ENCODE peak calls at places on chromosomes 13 and 19, in ten cellular contexts. One of them, this sample, is unnamed.
A peak's percentile ranks its signal among the peaks of the same experiment; 100 is the strongest.

GRCh38 chr13:42048625-42049453 is at the start of gene DGKH:
- DNase-seq in Karpas-422: peak; percentile 77
- DNase-seq in heart left ventricle: peak; percentile 88
- DNase-seq in pancreas: peak; percentile 79
- DNase-seq in aorta: peak; percentile 94
- DNase-seq in stomach: peak; percentile 85
- DNase-seq in psoas muscle: peak; percentile 84
- DNase-seq in A549: peak; percentile 70
- DNase-seq in iPS DF 6.9: no peak
- DNase-seq in upper lobe of right lung: peak; percentile 92
- DNase-seq in this sample: peak; percentile 93

GRCh38 chr13:28719656-28720055 is 886 bp upstream of the SLC46A3 start:
- DNase-seq in Karpas-422: no peak
- DNase-seq in heart left ventricle: no peak
- DNase-seq in pancreas: no peak
- DNase-seq in aorta: no peak
- DNase-seq in stomach: no peak
- DNase-seq in psoas muscle: no peak
- DNase-seq in A549: no peak
- DNase-seq in iPS DF 6.9: no peak
- DNase-seq in upper lobe of right lung: no peak
- DNase-seq in this sample: no peak

GRCh38 chr19:38031423-38031770 is 124.4 kb downstream of the SIPA1L3 start:
- DNase-seq in Karpas-422: no peak
- DNase-seq in heart left ventricle: no peak
- DNase-seq in pancreas: no peak
- DNase-seq in aorta: no peak
- DNase-seq in stomach: no peak
- DNase-seq in psoas muscle: no peak
- DNase-seq in A549: peak; percentile 47
- DNase-seq in iPS DF 6.9: no peak
- DNase-seq in upper lobe of right lung: no peak
- DNase-seq in this sample: no peak

GRCh38 chr19:4234142-4234861 is 5.0 kb downstream of the EBI3 start:
- DNase-seq in Karpas-422: no peak
- DNase-seq in heart left ventricle: no peak
- DNase-seq in pancreas: no peak
- DNase-seq in aorta: no peak
- DNase-seq in stomach: no peak
- DNase-seq in psoas muscle: no peak
- DNase-seq in A549: no peak
- DNase-seq in iPS DF 6.9: no peak
- DNase-seq in upper lobe of right lung: no peak
- DNase-seq in this sample: no peak

GRCh38 chr19:33248104-33248503 is 22.5 kb upstream of the SLC7A10 start:
- DNase-seq in Karpas-422: no peak
- DNase-seq in heart left ventricle: no peak
- DNase-seq in pancreas: no peak
- DNase-seq in aorta: no peak
- DNase-seq in stomach: no peak
- DNase-seq in psoas muscle: no peak
- DNase-seq in A549: no peak
- DNase-seq in iPS DF 6.9: no peak
- DNase-seq in upper lobe of right lung: no peak
- DNase-seq in this sample: no peak

GRCh38 chr13:113349491-113349890 is 14.4 kb downstream of the GRTP1 start:
- DNase-seq in Karpas-422: no peak
- DNase-seq in heart left ventricle: no peak
- DNase-seq in pancreas: no peak
- DNase-seq in aorta: peak; percentile 52
- DNase-seq in stomach: no peak
- DNase-seq in psoas muscle: no peak
- DNase-seq in A549: no peak
- DNase-seq in iPS DF 6.9: no peak
- DNase-seq in upper lobe of right lung: no peak
- DNase-seq in this sample: no peak

GRCh38 chr19:49205114-49205513 is 47.5 kb downstream of the TRPM4 start:
- DNase-seq in Karpas-422: peak; percentile 61
- DNase-seq in heart left ventricle: no peak
- DNase-seq in pancreas: no peak
- DNase-seq in aorta: no peak
- DNase-seq in stomach: no peak
- DNase-seq in psoas muscle: no peak
- DNase-seq in A549: no peak
- DNase-seq in iPS DF 6.9: no peak
- DNase-seq in upper lobe of right lung: no peak
- DNase-seq in this sample: no peak

GRCh38 chr19:56126983-56127780 is 6.1 kb upstream of the ZNF787 start:
- DNase-seq in Karpas-422: peak; percentile 63
- DNase-seq in heart left ventricle: no peak
- DNase-seq in pancreas: no peak
- DNase-seq in aorta: no peak
- DNase-seq in stomach: no peak
- DNase-seq in psoas muscle: no peak
- DNase-seq in A549: peak; percentile 31
- DNase-seq in iPS DF 6.9: no peak
- DNase-seq in upper lobe of right lung: no peak
- DNase-seq in this sample: no peak

GRCh38 chr19:31983647-31984046 is 361.8 kb upstream of the ZNF507 start:
- DNase-seq in Karpas-422: no peak
- DNase-seq in heart left ventricle: no peak
- DNase-seq in pancreas: no peak
- DNase-seq in aorta: no peak
- DNase-seq in stomach: no peak
- DNase-seq in psoas muscle: no peak
- DNase-seq in A549: no peak
- DNase-seq in iPS DF 6.9: no peak
- DNase-seq in upper lobe of right lung: no peak
- DNase-seq in this sample: no peak

GRCh38 chr13:107681611-107682010 is 533.7 kb downstream of the LIG4 start:
- DNase-seq in Karpas-422: no peak
- DNase-seq in heart left ventricle: no peak
- DNase-seq in pancreas: no peak
- DNase-seq in aorta: no peak
- DNase-seq in stomach: no peak
- DNase-seq in psoas muscle: no peak
- DNase-seq in A549: no peak
- DNase-seq in iPS DF 6.9: no peak
- DNase-seq in upper lobe of right lung: no peak
- DNase-seq in this sample: no peak

GRCh38 chr19:6849876-6850275 is 37.5 kb upstream of the ADGRE1 start:
- DNase-seq in Karpas-422: no peak
- DNase-seq in heart left ventricle: no peak
- DNase-seq in pancreas: no peak
- DNase-seq in aorta: no peak
- DNase-seq in stomach: no peak
- DNase-seq in psoas muscle: no peak
- DNase-seq in A549: no peak
- DNase-seq in iPS DF 6.9: no peak
- DNase-seq in upper lobe of right lung: no peak
- DNase-seq in this sample: no peak

GRCh38 chr13:49214917-49215376 is 5.2 kb upstream of the MLNR start:
- DNase-seq in Karpas-422: peak; percentile 89
- DNase-seq in heart left ventricle: peak; percentile 38
- DNase-seq in pancreas: no peak
- DNase-seq in aorta: no peak
- DNase-seq in stomach: peak; percentile 42
- DNase-seq in psoas muscle: peak; percentile 21
- DNase-seq in A549: peak; percentile 31
- DNase-seq in iPS DF 6.9: no peak
- DNase-seq in upper lobe of right lung: peak; percentile 71
- DNase-seq in this sample: peak; percentile 62

GRCh38 chr19:45640849-45641273 is 1.7 kb upstream of the EML2 start:
- DNase-seq in Karpas-422: no peak
- DNase-seq in heart left ventricle: no peak
- DNase-seq in pancreas: no peak
- DNase-seq in aorta: no peak
- DNase-seq in stomach: peak; percentile 50
- DNase-seq in psoas muscle: no peak
- DNase-seq in A549: no peak
- DNase-seq in iPS DF 6.9: no peak
- DNase-seq in upper lobe of right lung: peak; percentile 72
- DNase-seq in this sample: no peak

DNA sequence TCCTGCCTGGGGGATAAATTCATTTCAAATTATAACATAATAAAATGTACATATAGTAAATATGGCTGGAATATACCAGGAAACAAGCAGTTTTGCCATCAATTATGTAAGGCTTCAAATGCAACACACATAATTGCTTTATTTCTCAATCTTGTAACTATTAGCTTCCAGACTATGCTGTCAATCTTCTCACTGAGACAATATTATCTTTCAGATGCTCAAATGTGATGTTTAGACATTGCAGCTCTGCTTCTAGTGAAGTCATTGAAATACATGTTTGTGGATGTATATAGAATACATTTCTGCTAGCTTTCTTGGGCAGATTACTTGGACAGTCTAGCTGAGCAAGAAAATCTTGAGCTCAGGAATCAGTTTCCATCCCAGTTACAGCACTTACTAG is 454.4 kb downstream of the TDRD3 start:
- DNase-seq in Karpas-422: no peak
- DNase-seq in heart left ventricle: no peak
- DNase-seq in pancreas: no peak
- DNase-seq in aorta: no peak
- DNase-seq in stomach: no peak
- DNase-seq in psoas muscle: no peak
- DNase-seq in A549: no peak
- DNase-seq in iPS DF 6.9: no peak
- DNase-seq in upper lobe of right lung: no peak
- DNase-seq in this sample: no peak
- H3K27ac ChIP-seq in Karpas-422: no peak overlapping the region
- H3K27ac ChIP-seq in heart left ventricle: no peak overlapping the region
- H3K27ac ChIP-seq in pancreas: no peak overlapping the region
- H3K27ac ChIP-seq in aorta: no peak overlapping the region
- H3K27ac ChIP-seq in stomach: no peak overlapping the region
- H3K27ac ChIP-seq in psoas muscle: no peak overlapping the region
- H3K27ac ChIP-seq in A549: no peak overlapping the region
- H3K27ac ChIP-seq in iPS DF 6.9: no peak overlapping the region
- H3K27ac ChIP-seq in upper lobe of right lung: no peak overlapping the region
- H3K27ac ChIP-seq in this sample: no peak overlapping the region

GRCh38 chr19:13459351-13459750 is 46.9 kb downstream of the CACNA1A start:
- DNase-seq in Karpas-422: no peak
- DNase-seq in heart left ventricle: no peak
- DNase-seq in pancreas: no peak
- DNase-seq in aorta: no peak
- DNase-seq in stomach: no peak
- DNase-seq in psoas muscle: no peak
- DNase-seq in A549: no peak
- DNase-seq in iPS DF 6.9: no peak
- DNase-seq in upper lobe of right lung: no peak
- DNase-seq in this sample: no peak
- H3K27ac ChIP-seq in Karpas-422: no peak overlapping the region
- H3K27ac ChIP-seq in heart left ventricle: no peak overlapping the region
- H3K27ac ChIP-seq in pancreas: no peak overlapping the region
- H3K27ac ChIP-seq in aorta: no peak overlapping the region
- H3K27ac ChIP-seq in stomach: no peak overlapping the region
- H3K27ac ChIP-seq in psoas muscle: no peak overlapping the region
- H3K27ac ChIP-seq in A549: no peak overlapping the region
- H3K27ac ChIP-seq in iPS DF 6.9: no peak overlapping the region
- H3K27ac ChIP-seq in upper lobe of right lung: no peak overlapping the region
- H3K27ac ChIP-seq in this sample: no peak overlapping the region

GRCh38 chr13:97321616-97322321 is 99.6 kb downstream of the MBNL2 start:
- DNase-seq in Karpas-422: no peak
- DNase-seq in heart left ventricle: no peak
- DNase-seq in pancreas: no peak
- DNase-seq in aorta: no peak
- DNase-seq in stomach: no peak
- DNase-seq in psoas muscle: no peak
- DNase-seq in A549: no peak
- DNase-seq in iPS DF 6.9: no peak
- DNase-seq in upper lobe of right lung: no peak
- DNase-seq in this sample: no peak
- H3K27ac ChIP-seq in Karpas-422: no peak overlapping the region
- H3K27ac ChIP-seq in heart left ventricle: no peak overlapping the region
- H3K27ac ChIP-seq in pancreas: no peak overlapping the region
- H3K27ac ChIP-seq in aorta: no peak overlapping the region
- H3K27ac ChIP-seq in stomach: no peak overlapping the region
- H3K27ac ChIP-seq in psoas muscle: peak overlapping the region; percentile 81
- H3K27ac ChIP-seq in A549: no peak overlapping the region
- H3K27ac ChIP-seq in iPS DF 6.9: no peak overlapping the region
- H3K27ac ChIP-seq in upper lobe of right lung: no peak overlapping the region
- H3K27ac ChIP-seq in this sample: peak overlapping the region; percentile 29

GRCh38 chr13:102805680-102806079 is 6.8 kb downstream of the BIVM start:
- DNase-seq in Karpas-422: no peak
- DNase-seq in heart left ventricle: no peak
- DNase-seq in pancreas: no peak
- DNase-seq in aorta: no peak
- DNase-seq in stomach: no peak
- DNase-seq in psoas muscle: no peak
- DNase-seq in A549: no peak
- DNase-seq in iPS DF 6.9: no peak
- DNase-seq in upper lobe of right lung: no peak
- DNase-seq in this sample: no peak

GRCh38 chr13:102798653-102799543 is at the start of the genes BIVM and POGLUT2:
- DNase-seq in Karpas-422: no peak
- DNase-seq in heart left ventricle: peak; percentile 94
- DNase-seq in pancreas: peak; percentile 92
- DNase-seq in aorta: peak; percentile 95
- DNase-seq in stomach: peak; percentile 90
- DNase-seq in psoas muscle: peak; percentile 91
- DNase-seq in A549: peak; percentile 90
- DNase-seq in iPS DF 6.9: peak; percentile 84
- DNase-seq in upper lobe of right lung: peak; percentile 95
- DNase-seq in this sample: peak; percentile 92

GRCh38 chr13:102799544-102800144 is 725 bp downstream of the BIVM start:
- DNase-seq in Karpas-422: no peak
- DNase-seq in heart left ventricle: peak; percentile 45
- DNase-seq in pancreas: no peak
- DNase-seq in aorta: peak; percentile 85
- DNase-seq in stomach: peak; percentile 29
- DNase-seq in psoas muscle: peak; percentile 57
- DNase-seq in A549: peak; percentile 25
- DNase-seq in iPS DF 6.9: no peak
- DNase-seq in upper lobe of right lung: peak; percentile 75
- DNase-seq in this sample: no peak

DNA sequence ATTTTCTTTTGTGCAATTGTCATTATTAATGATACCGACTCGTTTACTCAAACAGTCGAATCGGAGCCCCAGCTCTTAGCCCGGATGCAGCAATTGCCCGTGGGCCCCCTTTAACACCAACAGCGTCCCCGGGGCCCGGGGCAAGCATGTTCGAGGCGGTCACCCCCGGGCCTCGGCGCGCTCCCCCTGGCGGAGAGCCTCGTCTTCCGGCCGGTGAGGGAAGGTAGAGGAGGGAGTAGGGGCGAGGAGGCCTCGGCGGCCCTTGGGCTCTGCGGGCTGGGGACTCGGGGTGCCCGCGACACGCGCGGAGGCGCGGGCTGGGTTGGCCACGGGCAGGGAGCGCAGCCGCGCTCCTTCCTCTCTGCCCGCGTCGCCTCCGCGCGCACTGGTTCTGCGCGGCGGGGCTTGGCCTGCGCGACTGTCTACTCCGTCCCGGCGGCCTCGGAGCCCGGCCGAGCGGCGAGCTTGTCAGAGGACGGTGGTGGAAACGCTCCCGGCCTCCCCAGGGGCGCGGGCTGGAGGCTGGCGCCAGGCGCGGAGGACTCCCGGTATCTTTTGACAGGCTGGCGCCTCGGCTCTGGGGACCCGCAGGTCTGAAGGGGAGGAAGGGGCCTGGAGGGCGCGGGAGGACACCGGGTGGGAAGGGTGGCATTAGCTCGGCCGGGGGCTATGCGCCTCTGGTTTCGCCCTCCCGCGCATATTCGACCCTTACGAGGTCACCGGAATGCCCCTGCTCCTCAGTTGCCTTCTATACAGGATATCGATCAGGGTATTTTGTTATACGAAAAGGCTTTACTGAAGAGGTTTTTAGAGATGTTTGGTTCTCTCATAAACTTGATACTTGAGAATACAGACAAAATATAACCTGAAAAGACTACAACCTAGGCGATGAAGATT is 1.5 kb downstream of the BIVM start:
- DNase-seq in Karpas-422: no peak
- DNase-seq in heart left ventricle: peak; percentile 84
- DNase-seq in pancreas: peak; percentile 86
- DNase-seq in aorta: peak; percentile 94
- DNase-seq in stomach: peak; percentile 83
- DNase-seq in psoas muscle: peak; percentile 89
- DNase-seq in A549: peak; percentile 76
- DNase-seq in iPS DF 6.9: no peak
- DNase-seq in upper lobe of right lung: peak; percentile 93
- DNase-seq in this sample: peak; percentile 75
- H3K27ac ChIP-seq in Karpas-422: no peak overlapping the region
- H3K27ac ChIP-seq in heart left ventricle: peak overlapping the region; percentile 72
- H3K27ac ChIP-seq in pancreas: peak overlapping the region; percentile 68
- H3K27ac ChIP-seq in aorta: peak overlapping the region; percentile 14
- H3K27ac ChIP-seq in stomach: peak overlapping the region; percentile 85
- H3K27ac ChIP-seq in psoas muscle: peak overlapping the region; percentile 96
- H3K27ac ChIP-seq in A549: peak overlapping the region; percentile 88
- H3K27ac ChIP-seq in iPS DF 6.9: no peak overlapping the region
- H3K27ac ChIP-seq in upper lobe of right lung: peak overlapping the region; percentile 89
- H3K27ac ChIP-seq in this sample: peak overlapping the region; percentile 72